ENCODE peak calls at places on chromosomes 3 and 15, in four cellular contexts. One of them, this sample, is unnamed.

GRCh38 chr3:179969525-179969924 is 67.2 kb downstream of the PEX5L start:
- DNase-seq in K562: no peak
- DNase-seq in HCT116: peak; percentile 3
- DNase-seq in H1: no peak
- DNase-seq in this sample: peak; percentile 54

GRCh38 chr15:88635343-88635742 is 3.5 kb upstream of the ISG20 start:
- DNase-seq in K562: no peak
- DNase-seq in HCT116: no peak
- DNase-seq in H1: no peak
- DNase-seq in this sample: no peak

GRCh38 chr3:2517479-2518188 is 419.0 kb downstream of the CNTN4 start:
- DNase-seq in K562: no peak
- DNase-seq in HCT116: no peak
- DNase-seq in H1: no peak
- DNase-seq in this sample: no peak

GRCh38 chr3:195076981-195077610 is 193.9 kb downstream of the XXYLT1 start:
- DNase-seq in K562: no peak
- DNase-seq in HCT116: no peak
- DNase-seq in H1: no peak
- DNase-seq in this sample: no peak

GRCh38 chr15:84891339-84891738 is 6.9 kb downstream of the SLC28A1 start:
- DNase-seq in K562: no peak
- DNase-seq in HCT116: no peak
- DNase-seq in H1: no peak
- DNase-seq in this sample: no peak

GRCh38 chr3:61574854-61575253 is 13.5 kb downstream of the PTPRG start:
- DNase-seq in K562: no peak
- DNase-seq in HCT116: no peak
- DNase-seq in H1: no peak
- DNase-seq in this sample: no peak

GRCh38 chr3:31981206-31982181 is at the start of the genes OSBPL10 and ZNF860:
- DNase-seq in K562: peak; percentile 16
- DNase-seq in HCT116: peak; percentile 57
- DNase-seq in H1: no peak
- DNase-seq in this sample: no peak

GRCh38 chr15:62748175-62748574 is 294.4 kb upstream of the TPM1 start:
- DNase-seq in K562: no peak
- DNase-seq in HCT116: no peak
- DNase-seq in H1: no peak
- DNase-seq in this sample: no peak

GRCh38 chr3:71978150-71978721 is 193.3 kb upstream of the PROK2 start:
- DNase-seq in K562: no peak
- DNase-seq in HCT116: no peak
- DNase-seq in H1: no peak
- DNase-seq in this sample: peak; percentile 81

GRCh38 chr3:126023390-126023789 is 54.4 kb downstream of the ROPN1B start:
- DNase-seq in K562: no peak
- DNase-seq in HCT116: no peak
- DNase-seq in H1: no peak
- DNase-seq in this sample: no peak

GRCh38 chr3:117074833-117075232 is 365.3 kb downstream of the TUSC7 start:
- DNase-seq in K562: no peak
- DNase-seq in HCT116: no peak
- DNase-seq in H1: no peak
- DNase-seq in this sample: no peak

GRCh38 chr15:41919201-41919820 is 25.5 kb upstream of the SPTBN5 start:
- DNase-seq in K562: no peak
- DNase-seq in HCT116: no peak
- DNase-seq in H1: no peak
- DNase-seq in this sample: no peak

GRCh38 chr15:41915203-41915994 is 21.5 kb upstream of the SPTBN5 start:
- DNase-seq in K562: no peak
- DNase-seq in HCT116: no peak
- DNase-seq in H1: no peak
- DNase-seq in this sample: no peak

GRCh38 chr15:41918506-41919126 is 24.8 kb upstream of the SPTBN5 start:
- DNase-seq in K562: no peak
- DNase-seq in HCT116: no peak
- DNase-seq in H1: no peak
- DNase-seq in this sample: no peak

GRCh38 chr15:41919954-41920538 is 26.2 kb upstream of the SPTBN5 start:
- DNase-seq in K562: no peak
- DNase-seq in HCT116: no peak
- DNase-seq in H1: no peak
- DNase-seq in this sample: no peak

GRCh38 chr15:41917767-41918430 is 24.0 kb upstream of the SPTBN5 start:
- DNase-seq in K562: peak; percentile 59
- DNase-seq in HCT116: peak; percentile 57
- DNase-seq in H1: no peak
- DNase-seq in this sample: no peak
- TF ChIP-seq JUND in K562: peak; percentile 97
- TF ChIP-seq JUND in HCT116: peak; percentile 88
- TF ChIP-seq JUND in H1: no peak
- TF ChIP-seq JUND in this sample: no peak

GRCh38 chr3:4780545-4780957 is 198.7 kb upstream of the BHLHE40 start:
- DNase-seq in K562: no peak
- DNase-seq in HCT116: no peak
- DNase-seq in H1: no peak
- DNase-seq in this sample: no peak

GRCh38 chr3:4776399-4776979 is 202.7 kb upstream of the BHLHE40 start:
- DNase-seq in K562: no peak
- DNase-seq in HCT116: no peak
- DNase-seq in H1: no peak
- DNase-seq in this sample: peak; percentile 75

GRCh38 chr3:4778740-4779139 is 200.5 kb upstream of the BHLHE40 start:
- DNase-seq in K562: no peak
- DNase-seq in HCT116: no peak
- DNase-seq in H1: no peak
- DNase-seq in this sample: no peak

GRCh38 chr3:4776980-4777581 is 202.2 kb upstream of the BHLHE40 start:
- DNase-seq in K562: no peak
- DNase-seq in HCT116: no peak
- DNase-seq in H1: no peak
- DNase-seq in this sample: peak; percentile 98

GRCh38 chr3:4778119-4778518 is 201.1 kb upstream of the BHLHE40 start:
- DNase-seq in K562: no peak
- DNase-seq in HCT116: no peak
- DNase-seq in H1: no peak
- DNase-seq in this sample: no peak
- TF ChIP-seq EGR1 in K562: no peak
- TF ChIP-seq EGR1 in HCT116: no peak
- TF ChIP-seq EGR1 in H1: no peak
- TF ChIP-seq EGR1 in this sample: no peak

GRCh38 chr3:138845771-138846173 is 11.0 kb upstream of the PIK3CB start:
- DNase-seq in K562: no peak
- DNase-seq in HCT116: no peak
- DNase-seq in H1: no peak
- DNase-seq in this sample: no peak

GRCh38 chr3:138845071-138845685 is 10.4 kb upstream of the PIK3CB start:
- DNase-seq in K562: no peak
- DNase-seq in HCT116: no peak
- DNase-seq in H1: no peak
- DNase-seq in this sample: no peak

GRCh38 chr3:138846350-138846756 is 11.6 kb upstream of the PIK3CB start:
- DNase-seq in K562: no peak
- DNase-seq in HCT116: no peak
- DNase-seq in H1: no peak
- DNase-seq in this sample: no peak

GRCh38 chr3:138842483-138843188 is 7.9 kb upstream of the PIK3CB start:
- DNase-seq in K562: no peak
- DNase-seq in HCT116: no peak
- DNase-seq in H1: no peak
- DNase-seq in this sample: peak; percentile 63
- TF ChIP-seq JUND in K562: no peak
- TF ChIP-seq JUND in HCT116: no peak
- TF ChIP-seq JUND in H1: no peak
- TF ChIP-seq JUND in this sample: no peak

GRCh38 chr3:152595975-152596832 is 238.7 kb upstream of the P2RY1 start:
- DNase-seq in K562: peak; percentile 72
- DNase-seq in HCT116: no peak
- DNase-seq in H1: no peak
- DNase-seq in this sample: peak; percentile 88
- TF ChIP-seq EGR1 in K562: no peak
- TF ChIP-seq EGR1 in HCT116: no peak
- TF ChIP-seq EGR1 in H1: no peak
- TF ChIP-seq EGR1 in this sample: no peak

GRCh38 chr3:191329654-191330308 is 545 bp downstream of the UTS2B start:
- DNase-seq in K562: peak; percentile 47
- DNase-seq in HCT116: no peak
- DNase-seq in H1: no peak
- DNase-seq in this sample: no peak
- TF ChIP-seq JUND in K562: no peak
- TF ChIP-seq JUND in HCT116: no peak
- TF ChIP-seq JUND in H1: no peak
- TF ChIP-seq JUND in this sample: no peak

GRCh38 chr3:58471025-58471887 is 20.6 kb upstream of the KCTD6 start:
- DNase-seq in K562: peak; percentile 19
- DNase-seq in HCT116: peak; percentile 70
- DNase-seq in H1: no peak
- DNase-seq in this sample: no peak
- TF ChIP-seq EGR1 in K562: no peak
- TF ChIP-seq EGR1 in HCT116: no peak
- TF ChIP-seq EGR1 in H1: no peak
- TF ChIP-seq EGR1 in this sample: no peak